ENCODE peak calls at places on chromosomes 4 and X, in five cellular contexts. One of them, this sample, is unnamed.

GRCh38 chrX:110004970-110005369 is 2.1 kb downstream of the TMEM164 start:
- DNase-seq in astrocyte: no peak
- DNase-seq in GM23248: no peak
- DNase-seq in lower lobe of right lung: no peak
- DNase-seq in PC-3: no peak
- DNase-seq in this sample: no peak

GRCh38 chr4:68673143-68673542 is 2.7 kb upstream of the UGT2B15 start:
- DNase-seq in lower lobe of right lung: no peak
- DNase-seq in GM23248: no peak
- DNase-seq in PC-3: no peak
- DNase-seq in astrocyte: no peak
- DNase-seq in this sample: no peak

GRCh38 chr4:5890063-5890727 is 2.7 kb downstream of the CRMP1 start:
- DNase-seq in lower lobe of right lung: no peak
- DNase-seq in PC-3: no peak
- DNase-seq in astrocyte: peak; percentile 25
- DNase-seq in GM23248: no peak
- DNase-seq in this sample: no peak

GRCh38 chr4:16083217-16084191 is at the start of gene PROM1:
- DNase-seq in GM23248: peak; percentile 16
- DNase-seq in astrocyte: no peak
- DNase-seq in lower lobe of right lung: peak; percentile 52
- DNase-seq in PC-3: no peak
- DNase-seq in this sample: peak; percentile 3

GRCh38 chrX:56994375-56995270 is 718 bp downstream of the SPIN3 start:
- DNase-seq in PC-3: no peak
- DNase-seq in lower lobe of right lung: no peak
- DNase-seq in GM23248: peak; percentile 22
- DNase-seq in astrocyte: peak; percentile 1
- DNase-seq in this sample: no peak

GRCh38 chrX:68686684-68687045 is 39.2 kb downstream of the STARD8 start:
- DNase-seq in GM23248: peak; percentile 22
- DNase-seq in astrocyte: peak; percentile 20
- DNase-seq in PC-3: no peak
- DNase-seq in lower lobe of right lung: peak; percentile 53
- DNase-seq in this sample: peak; percentile 19

GRCh38 chr4:98506462-98507132 is 151.8 kb downstream of the TSPAN5 start:
- DNase-seq in GM23248: no peak
- DNase-seq in PC-3: no peak
- DNase-seq in lower lobe of right lung: no peak
- DNase-seq in astrocyte: no peak
- DNase-seq in this sample: no peak

GRCh38 chrX:46488712-46489111 is 56.5 kb downstream of the ZNF674 start:
- DNase-seq in lower lobe of right lung: no peak
- DNase-seq in GM23248: no peak
- DNase-seq in astrocyte: no peak
- DNase-seq in PC-3: no peak
- DNase-seq in this sample: no peak

GRCh38 chrX:111519215-111519614 is 7.8 kb downstream of the SERTM2 start:
- DNase-seq in lower lobe of right lung: no peak
- DNase-seq in PC-3: no peak
- DNase-seq in astrocyte: peak; percentile 75
- DNase-seq in GM23248: no peak
- DNase-seq in this sample: no peak

GRCh38 chr4:1365271-1366178 is 18.5 kb downstream of the UVSSA start:
- DNase-seq in GM23248: no peak
- DNase-seq in PC-3: no peak
- DNase-seq in lower lobe of right lung: peak; percentile 79
- DNase-seq in astrocyte: no peak
- DNase-seq in this sample: no peak

GRCh38 chrX:111071542-111072277 is 24.3 kb upstream of the PAK3 start:
- DNase-seq in PC-3: no peak
- DNase-seq in astrocyte: no peak
- DNase-seq in lower lobe of right lung: no peak
- DNase-seq in GM23248: no peak
- DNase-seq in this sample: no peak

GRCh38 chr4:3233391-3234071 is 15.4 kb upstream of the MSANTD1 start:
- DNase-seq in PC-3: no peak
- DNase-seq in lower lobe of right lung: no peak
- DNase-seq in GM23248: peak; percentile 38
- DNase-seq in astrocyte: no peak
- DNase-seq in this sample: no peak

GRCh38 chr4:152454398-152455011 is 81.4 kb downstream of the FBXW7 start:
- DNase-seq in lower lobe of right lung: no peak
- DNase-seq in PC-3: peak; percentile 53
- DNase-seq in GM23248: peak; percentile 70
- DNase-seq in astrocyte: peak; percentile 12
- DNase-seq in this sample: no peak

GRCh38 chrX:39816871-39817731 is 280.7 kb downstream of the BCOR start:
- DNase-seq in lower lobe of right lung: no peak
- DNase-seq in GM23248: peak; percentile 81
- DNase-seq in astrocyte: peak; percentile 21
- DNase-seq in PC-3: no peak
- DNase-seq in this sample: peak; percentile 59

GRCh38 chrX:46838482-46838857 is 1.6 kb downstream of the RP2 start:
- DNase-seq in PC-3: no peak
- DNase-seq in astrocyte: no peak
- DNase-seq in lower lobe of right lung: no peak
- DNase-seq in GM23248: peak; percentile 50
- DNase-seq in this sample: no peak

GRCh38 chrX:54423161-54423888 is 16.9 kb upstream of the TSR2 start:
- DNase-seq in PC-3: no peak
- DNase-seq in astrocyte: no peak
- DNase-seq in GM23248: no peak
- DNase-seq in lower lobe of right lung: no peak
- DNase-seq in this sample: no peak

GRCh38 chr4:95929448-95930064 is 89.7 kb downstream of the PDHA2 start:
- DNase-seq in PC-3: peak; percentile 2
- DNase-seq in GM23248: no peak
- DNase-seq in astrocyte: peak; percentile 3
- DNase-seq in lower lobe of right lung: no peak
- DNase-seq in this sample: no peak

DNA sequence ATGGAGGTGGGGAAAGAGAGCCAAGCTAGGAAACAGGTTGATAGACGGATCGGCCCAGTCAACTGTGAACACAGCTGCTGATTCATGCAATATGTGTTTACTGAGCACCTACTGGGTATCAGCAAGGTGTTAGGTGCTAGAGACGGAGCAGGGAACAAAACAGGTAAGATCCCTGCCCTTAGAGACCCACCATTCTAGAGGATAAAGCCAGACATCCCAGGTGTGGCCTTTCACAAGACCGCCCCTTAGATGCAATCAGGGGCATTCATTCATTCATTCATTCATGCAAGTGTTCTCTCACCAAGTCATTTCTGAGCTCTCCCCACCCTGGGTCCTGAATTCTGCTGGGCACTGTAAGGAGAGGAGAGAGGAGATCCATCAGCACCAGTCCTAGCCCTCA is 20.2 kb upstream of the MTM1 start:
- DNase-seq in astrocyte: no peak
- DNase-seq in PC-3: no peak
- DNase-seq in GM23248: no peak
- DNase-seq in lower lobe of right lung: no peak
- DNase-seq in this sample: no peak
- H3K4me3 ChIP-seq in astrocyte: no peak overlapping the region
- H3K4me3 ChIP-seq in PC-3: no peak overlapping the region
- H3K4me3 ChIP-seq in GM23248: no peak overlapping the region
- H3K4me3 ChIP-seq in lower lobe of right lung: peak overlapping the region; percentile 50
- H3K4me3 ChIP-seq in this sample: peak overlapping the region; percentile 15

GRCh38 chrX:63754141-63754859 is 30.7 kb downstream of the ARHGEF9 start:
- DNase-seq in GM23248: peak; percentile 59
- DNase-seq in PC-3: no peak
- DNase-seq in astrocyte: peak; percentile 18
- DNase-seq in lower lobe of right lung: no peak
- DNase-seq in this sample: no peak

GRCh38 chrX:63747331-63747730 is 37.7 kb downstream of the ARHGEF9 start:
- DNase-seq in astrocyte: peak; percentile 70
- DNase-seq in lower lobe of right lung: no peak
- DNase-seq in PC-3: no peak
- DNase-seq in GM23248: peak; percentile 83
- DNase-seq in this sample: no peak

GRCh38 chrX:63746715-63747114 is 38.3 kb downstream of the ARHGEF9 start:
- DNase-seq in GM23248: no peak
- DNase-seq in PC-3: no peak
- DNase-seq in astrocyte: no peak
- DNase-seq in lower lobe of right lung: no peak
- DNase-seq in this sample: no peak

GRCh38 chrX:63751481-63751880 is 33.5 kb downstream of the ARHGEF9 start:
- DNase-seq in GM23248: no peak
- DNase-seq in astrocyte: no peak
- DNase-seq in lower lobe of right lung: no peak
- DNase-seq in PC-3: no peak
- DNase-seq in this sample: no peak

DNA sequence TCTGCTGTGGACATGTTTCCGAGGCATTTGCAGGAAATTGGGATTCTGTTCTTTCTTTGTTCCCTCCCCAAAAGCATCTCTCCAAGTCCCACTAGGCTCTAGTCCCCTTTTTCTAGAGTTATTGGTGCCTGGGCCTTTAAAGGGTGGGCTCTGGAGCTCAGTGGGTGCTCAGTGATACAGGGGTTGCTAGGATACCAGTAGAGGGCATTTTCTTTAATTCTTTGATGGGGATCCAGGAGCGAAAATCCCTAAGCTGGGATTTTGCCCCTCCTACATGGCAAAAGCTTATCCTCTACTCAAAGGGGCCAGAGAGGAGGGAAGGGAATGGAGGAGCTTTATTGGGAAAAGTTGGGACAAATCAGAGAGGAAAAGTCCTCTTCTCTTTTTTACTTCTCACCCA is 34.2 kb downstream of the ARHGEF9 start:
- DNase-seq in lower lobe of right lung: no peak
- DNase-seq in PC-3: no peak
- DNase-seq in GM23248: no peak
- DNase-seq in astrocyte: no peak
- DNase-seq in this sample: no peak
- H3K9me3 ChIP-seq in lower lobe of right lung: no peaks in the 10 kb centered on the region
- H3K9me3 ChIP-seq in PC-3: no peaks in the 10 kb centered on the region
- H3K9me3 ChIP-seq in GM23248: no peaks in the 10 kb centered on the region
- H3K9me3 ChIP-seq in astrocyte: no peaks in the 10 kb centered on the region
- H3K9me3 ChIP-seq in this sample: no peaks in the 10 kb centered on the region

DNA sequence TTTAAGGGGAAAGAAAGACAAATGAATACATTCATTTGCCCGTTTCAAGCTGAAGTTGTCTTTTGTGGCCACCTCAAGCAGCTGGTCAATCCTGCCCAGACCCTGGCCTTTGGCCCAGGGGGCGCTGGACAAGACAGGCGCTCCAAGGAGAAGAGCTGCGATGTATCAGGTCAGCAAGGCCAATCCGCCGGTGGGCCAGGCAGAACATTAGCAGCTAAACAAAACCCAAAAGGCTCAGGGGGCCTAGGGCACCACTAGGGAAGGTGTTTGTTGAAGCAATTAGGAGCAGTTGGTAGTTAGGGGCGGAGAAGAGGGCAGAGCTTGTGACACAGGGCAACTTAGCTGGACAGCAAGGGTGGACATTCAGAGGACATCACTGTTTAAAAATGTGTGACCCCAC is 60.8 kb upstream of the TMEM33 start:
- DNase-seq in astrocyte: no peak
- DNase-seq in lower lobe of right lung: no peak
- DNase-seq in GM23248: no peak
- DNase-seq in PC-3: no peak
- DNase-seq in this sample: no peak
- H3K27me3 ChIP-seq in astrocyte: peaks cover 86% of the 10 kb centered on the region
- H3K27me3 ChIP-seq in lower lobe of right lung: peaks cover 94% of the 10 kb centered on the region
- H3K27me3 ChIP-seq in GM23248: peaks cover 94% of the 10 kb centered on the region
- H3K27me3 ChIP-seq in PC-3: peaks cover 8% of the 10 kb centered on the region
- H3K27me3 ChIP-seq in this sample: no peaks in the 10 kb centered on the region

GRCh38 chr4:107906458-107907100 is 24.8 kb upstream of the CYP2U1 start:
- DNase-seq in lower lobe of right lung: no peak
- DNase-seq in PC-3: no peak
- DNase-seq in GM23248: no peak
- DNase-seq in astrocyte: no peak
- DNase-seq in this sample: no peak

GRCh38 chr4:107900067-107900466 is 31.3 kb upstream of the CYP2U1 start:
- DNase-seq in GM23248: no peak
- DNase-seq in PC-3: no peak
- DNase-seq in lower lobe of right lung: no peak
- DNase-seq in astrocyte: no peak
- DNase-seq in this sample: no peak

GRCh38 chr4:107901213-107901934 is 30.0 kb upstream of the CYP2U1 start:
- DNase-seq in astrocyte: no peak
- DNase-seq in lower lobe of right lung: no peak
- DNase-seq in PC-3: no peak
- DNase-seq in GM23248: no peak
- DNase-seq in this sample: no peak

GRCh38 chr4:107900508-107900907 is 30.8 kb upstream of the CYP2U1 start:
- DNase-seq in PC-3: no peak
- DNase-seq in GM23248: no peak
- DNase-seq in lower lobe of right lung: no peak
- DNase-seq in astrocyte: no peak
- DNase-seq in this sample: no peak

DNA sequence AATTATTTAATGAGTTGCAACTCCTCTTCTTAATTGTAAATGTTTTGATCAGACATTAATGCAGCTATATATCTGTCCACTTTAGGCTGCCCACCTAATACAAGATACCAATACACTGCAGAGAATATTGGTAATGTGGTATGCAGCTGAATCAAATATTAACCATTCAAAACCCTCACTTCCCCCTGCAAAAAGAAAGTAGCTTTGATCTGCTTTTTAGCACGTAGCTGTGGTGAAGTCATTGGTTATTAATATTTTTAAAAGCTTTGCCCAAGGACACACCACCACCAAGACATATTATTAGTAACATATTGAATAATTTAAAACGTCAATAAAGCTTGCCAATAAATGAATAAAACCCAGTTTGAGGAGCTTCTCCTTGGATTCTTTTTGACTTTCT is 28.6 kb upstream of the CYP2U1 start:
- DNase-seq in astrocyte: no peak
- DNase-seq in PC-3: no peak
- DNase-seq in GM23248: no peak
- DNase-seq in lower lobe of right lung: no peak
- DNase-seq in this sample: no peak
- H3K4me3 ChIP-seq in astrocyte: no peak overlapping the region
- H3K4me3 ChIP-seq in PC-3: no peak overlapping the region
- H3K4me3 ChIP-seq in GM23248: no peak overlapping the region
- H3K4me3 ChIP-seq in lower lobe of right lung: no peak overlapping the region
- H3K4me3 ChIP-seq in this sample: no peak overlapping the region

This sample was measured in MG63.